ENCODE peak calls at places on chromosomes 7 and 10, in six cellular contexts. V is GM12878, D is IMR-90, K is K562, W is A549, G is HepG2. R is an unnamed sample.
A peak's percentile ranks its signal among the peaks of the same experiment; 100 is the strongest.

GRCh38 chr7:37540917-37541316 is 92.3 kb upstream of the ELMO1 start:
- DNase-seq in K (no peak), V (no peak), W (no peak), G (no peak), D (no peak), R (no peak)

GRCh38 chr7:123719481-123719806 is 29.4 kb downstream of the WASL start:
- DNase-seq in W (no peak), D (no peak), V (no peak), G (no peak), K (no peak), R (no peak)

GRCh38 chr10:69863580-69863979 is 61.9 kb downstream of the COL13A1 start:
- DNase-seq in K (no peak), G (no peak), D (peak; percentile 77), V (no peak), W (no peak), R (no peak)

GRCh38 chr7:15853832-15854470 is 167.5 kb upstream of the MEOX2 start:
- DNase-seq in V (no peak), D (peak; percentile 34), G (no peak), W (no peak), K (no peak), R (no peak)

GRCh38 chr7:155293721-155294642 is 3.7 kb upstream of the INSIG1 start:
- DNase-seq in D (no peak), K (no peak), W (no peak), G (no peak), V (no peak), R (no peak)

GRCh38 chr7:136652635-136653370 is 215.6 kb upstream of the CHRM2 start:
- DNase-seq in V (no peak), K (no peak), D (peak; percentile 13), G (no peak), W (no peak), R (no peak)

GRCh38 chr10:127860632-127861031 is 32.1 kb downstream of the CLRN3 start:
- DNase-seq in G (no peak), D (no peak), V (no peak), K (no peak), W (no peak), R (no peak)

GRCh38 chr7:98321301-98321700 is 39.8 kb downstream of the BRI3 start:
- DNase-seq in D (no peak), W (no peak), G (no peak), K (no peak), V (no peak), R (no peak)

GRCh38 chr10:46992794-46993552 is 81.7 kb downstream of the PTPN20 start:
- DNase-seq in G (peak; percentile 24), D (peak; percentile 50), W (peak; percentile 28), V (no peak), K (no peak), R (peak; percentile 47)

GRCh38 chr10:78203915-78204818 is 170.5 kb downstream of the RPS24 start:
- DNase-seq in D (no peak), V (no peak), G (peak; percentile 33), K (no peak), W (no peak), R (no peak)

GRCh38 chr10:129305046-129305445 is 162.0 kb upstream of the MGMT start:
- DNase-seq in V (no peak), G (no peak), K (no peak), D (no peak), W (no peak), R (no peak)

GRCh38 chr7:154744226-154744860 is 258.6 kb downstream of the PAXIP1 start:
- DNase-seq in W (peak; percentile 60), K (peak; percentile 94), G (no peak), V (no peak), D (no peak), R (peak; percentile 85)

DNA sequence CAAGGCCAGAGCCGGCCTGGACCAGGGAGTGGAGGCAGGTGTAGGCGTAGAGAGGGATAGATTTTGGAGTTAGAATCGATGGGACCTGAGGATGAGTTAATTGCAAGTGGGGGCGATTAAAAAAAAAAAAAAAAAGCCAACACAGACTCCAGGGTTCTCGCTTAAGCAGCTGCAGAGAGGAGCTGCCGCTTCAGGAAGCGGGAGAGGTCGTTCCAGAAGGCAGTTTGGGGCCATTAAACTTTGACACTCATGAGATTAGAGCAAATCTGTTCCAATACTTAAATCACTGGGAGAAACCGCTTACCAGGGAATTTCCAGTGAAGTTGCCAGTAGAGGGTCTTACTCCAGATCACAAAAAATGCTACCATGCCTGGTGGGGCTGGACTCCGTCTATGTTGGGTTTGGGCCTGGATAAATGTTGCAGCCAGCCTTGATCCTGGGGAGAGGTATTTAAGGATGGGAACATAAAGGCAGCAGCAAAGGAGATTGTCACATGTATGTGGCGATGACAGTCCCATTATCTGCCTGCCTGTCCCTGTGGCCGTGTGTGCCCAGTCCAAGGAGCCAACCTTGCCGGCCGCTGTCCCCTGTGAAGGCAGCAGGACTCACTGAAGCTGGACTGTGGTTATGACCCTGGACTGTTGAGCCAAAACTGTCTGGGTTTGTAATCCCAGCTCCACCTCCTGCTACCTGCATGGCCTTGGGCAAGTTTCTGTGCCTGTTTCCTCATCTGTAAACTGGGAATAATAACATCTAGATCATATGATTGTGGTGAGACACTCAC is 23.9 kb upstream of the GRID1 start:
- DNase-seq in V (no peak), G (no peak), D (no peak), K (no peak), W (no peak), R (no peak)
- TF ChIP-seq BHLHE40 in V (no peak), G (no peak), D (no peak), K (no peak), W (no peak), R (no peak)

DNA sequence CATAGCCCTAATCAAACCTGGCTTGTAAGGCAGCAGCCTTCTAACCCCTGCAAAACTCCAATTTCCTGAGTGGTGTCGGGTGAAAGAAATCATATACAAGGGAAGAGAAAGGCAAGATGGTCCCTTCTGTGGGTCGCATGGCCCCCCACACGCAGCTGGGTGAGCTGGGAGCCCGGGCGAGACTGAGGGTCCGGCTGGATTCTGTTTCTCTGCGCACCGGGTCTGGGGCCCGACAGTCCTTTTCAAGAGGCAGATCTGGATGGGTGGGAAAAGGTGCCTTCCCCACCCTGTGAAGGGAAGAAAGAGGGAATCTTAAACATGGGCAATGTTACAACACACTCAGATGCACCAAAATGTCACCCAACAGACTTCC is 18.5 kb downstream of the WDR86 start:
- DNase-seq in V (no peak), K (no peak), D (no peak), W (no peak), G (no peak), R (no peak)
- TF ChIP-seq BHLHE40 in V (no peak), K (no peak), D (no peak), W (no peak), G (no peak), R (no peak)

DNA sequence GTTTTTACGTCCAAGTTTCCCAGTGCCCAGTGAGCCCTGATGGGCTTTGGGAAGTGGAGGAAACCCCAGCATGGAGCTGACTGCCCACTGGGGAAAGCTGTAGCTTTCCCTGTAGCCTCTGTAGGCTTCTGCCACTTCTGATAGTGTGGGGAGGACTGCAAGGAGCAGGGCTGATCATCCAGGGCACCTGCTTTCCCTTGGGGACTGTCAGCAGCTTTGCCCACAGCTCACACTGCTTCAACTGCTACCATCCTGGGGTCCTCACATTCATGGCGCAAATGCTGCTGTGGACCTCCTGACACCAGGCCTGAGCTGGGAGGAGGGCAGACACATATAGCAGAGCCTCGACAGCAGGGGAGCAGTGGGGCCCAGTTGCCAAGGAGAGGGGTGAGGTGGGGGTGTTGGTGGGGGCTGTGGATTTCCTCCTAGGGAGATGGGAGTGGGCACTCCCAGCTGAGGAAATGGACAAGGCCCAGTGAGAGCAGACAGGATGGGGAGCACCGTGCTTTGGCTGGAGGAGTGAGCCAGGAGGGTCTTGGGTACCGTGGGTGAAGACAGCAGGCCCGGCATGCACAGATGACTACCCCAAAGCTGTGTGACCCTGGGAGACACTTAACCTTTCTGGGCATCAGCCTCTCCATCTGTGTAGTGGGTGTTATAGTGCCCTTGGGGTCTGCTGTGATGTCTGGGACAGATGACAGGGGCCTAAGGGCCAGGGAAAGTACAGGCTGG is 16.2 kb downstream of the RAMP3 start:
- DNase-seq in G (no peak), D (no peak), W (no peak), K (no peak), V (no peak), R (no peak)
- TF ChIP-seq BHLHE40 in G (no peak), D (no peak), W (no peak), K (no peak), V (no peak), R (no peak)

GRCh38 chr7:139726485-139726869 is 51.3 kb downstream of the HIPK2 start:
- DNase-seq in G (no peak), K (no peak), V (no peak), D (no peak), W (no peak), R (no peak)

GRCh38 chr7:139728203-139728602 is 49.6 kb downstream of the HIPK2 start:
- DNase-seq in D (no peak), V (no peak), G (no peak), W (no peak), K (no peak), R (no peak)

GRCh38 chr7:139725077-139725476 is 52.7 kb downstream of the HIPK2 start:
- DNase-seq in W (no peak), V (peak; percentile 59), K (no peak), G (no peak), D (peak; percentile 90), R (no peak)

GRCh38 chr7:139725843-139726484 is 51.8 kb downstream of the HIPK2 start:
- DNase-seq in K (no peak), D (no peak), W (no peak), G (no peak), V (no peak), R (no peak)

GRCh38 chr7:139727151-139727705 is 50.6 kb downstream of the HIPK2 start:
- DNase-seq in D (peak; percentile 69), K (no peak), V (no peak), G (no peak), W (no peak), R (no peak)
- TF ChIP-seq BHLHE40 in D (no peak), K (no peak), V (no peak), G (no peak), W (no peak), R (no peak)